ENCODE peak calls at places on chromosomes 11 and 22, in four cellular contexts. B is sigmoid colon; O is stimulated activated CD4-positive, alpha-beta T cell treated with anti-CD3 and anti-CD28 coated beads, Interleukin-4, amount 100 ng/mL, for 24 hours; J is pancreas. L is an unnamed sample.

GRCh38 chr22:37976547-37976946 is 7.8 kb downstream of the SOX10 start:
- DNase-seq in B (no peak), J (no peak), O (no peak), L (no peak)

GRCh38 chr11:32905028-32905667 is 12.5 kb downstream of the QSER1 start:
- DNase-seq in O (no peak), B (no peak), J (no peak), L (no peak)

GRCh38 chr11:17519486-17519885 is 24.7 kb downstream of the USH1C start:
- DNase-seq in B (no peak), O (no peak), J (no peak), L (no peak)

GRCh38 chr11:132245558-132246385 is 875.4 kb downstream of the NTM start:
- DNase-seq in O (no peak), B (no peak), J (no peak), L (no peak)

GRCh38 chr22:24466831-24467249 is 28.3 kb upstream of the UPB1 start:
- DNase-seq in J (no peak), O (no peak), B (no peak), L (no peak)

GRCh38 chr11:91932151-91932821 is 292.3 kb upstream of the FAT3 start:
- DNase-seq in J (no peak), B (no peak), O (no peak), L (no peak)

GRCh38 chr11:62295504-62295903 is 3.4 kb downstream of the SCGB1D4 start:
- DNase-seq in O (no peak), J (no peak), B (no peak), L (no peak)

GRCh38 chr11:28773606-28774005 is 665.4 kb downstream of the METTL15 start:
- DNase-seq in B (no peak), J (no peak), O (no peak), L (no peak)

GRCh38 chr22:23223566-23224317 is 43.4 kb downstream of the BCR start:
- DNase-seq in O (no peak), B (no peak), J (peak; percentile 54), L (peak; percentile 85)

GRCh38 chr11:75777461-75778110 is 9.0 kb downstream of the DGAT2 start:
- DNase-seq in B (no peak), J (no peak), O (no peak), L (peak; percentile 81)

GRCh38 chr11:109085708-109086373 is 336.1 kb upstream of the C11orf87 start:
- DNase-seq in B (no peak), O (no peak), J (no peak), L (no peak)

GRCh38 chr11:102139081-102139498 is 28.8 kb downstream of the YAP1 start:
- DNase-seq in B (no peak), O (no peak), J (no peak), L (no peak)

L was measured in spleen.